ENCODE peak calls at places on chromosome 17, in seven cellular contexts. One of them, this sample, is unnamed.

GRCh38 chr17:10651927-10652326 is 5.2 kb downstream of the MYH3 start:
- DNase-seq in GM12878: no peak
- DNase-seq in HepG2: no peak
- DNase-seq in GM12892: no peak
- DNase-seq in SK-N-SH: no peak
- DNase-seq in GM12891: no peak
- DNase-seq in K562: no peak
- DNase-seq in this sample: no peak

GRCh38 chr17:21039839-21040575 is 2.8 kb downstream of the USP22 start:
- DNase-seq in GM12878: no peak
- DNase-seq in HepG2: peak
- DNase-seq in GM12892: no peak
- DNase-seq in SK-N-SH: peak
- DNase-seq in GM12891: no peak
- DNase-seq in K562: peak
- DNase-seq in this sample: no peak

GRCh38 chr17:62692159-62692651 is 64.7 kb downstream of the MRC2 start:
- DNase-seq in GM12878: no peak
- DNase-seq in HepG2: no peak
- DNase-seq in GM12892: no peak
- DNase-seq in SK-N-SH: no peak
- DNase-seq in GM12891: no peak
- DNase-seq in K562: no peak
- DNase-seq in this sample: no peak

GRCh38 chr17:52106070-52106469 is 52.4 kb downstream of the CA10 start:
- DNase-seq in GM12878: no peak
- DNase-seq in HepG2: no peak
- DNase-seq in GM12892: no peak
- DNase-seq in SK-N-SH: no peak
- DNase-seq in GM12891: no peak
- DNase-seq in K562: no peak
- DNase-seq in this sample: no peak

GRCh38 chr17:63529711-63530556 is 6.8 kb downstream of the KCNH6 start:
- DNase-seq in GM12878: no peak
- DNase-seq in HepG2: no peak
- DNase-seq in GM12892: no peak
- DNase-seq in SK-N-SH: peak
- DNase-seq in GM12891: no peak
- DNase-seq in K562: no peak
- DNase-seq in this sample: no peak

GRCh38 chr17:6166492-6167179 is 96.5 kb downstream of the WSCD1 start:
- DNase-seq in GM12878: no peak
- DNase-seq in HepG2: no peak
- DNase-seq in GM12892: no peak
- DNase-seq in SK-N-SH: no peak
- DNase-seq in GM12891: no peak
- DNase-seq in K562: no peak
- DNase-seq in this sample: no peak

GRCh38 chr17:50144845-50145531 is 5.5 kb downstream of the PPP1R9B start:
- DNase-seq in GM12878: no peak
- DNase-seq in HepG2: no peak
- DNase-seq in GM12892: no peak
- DNase-seq in SK-N-SH: no peak
- DNase-seq in GM12891: no peak
- DNase-seq in K562: no peak
- DNase-seq in this sample: no peak

GRCh38 chr17:32386844-32387243 is 36.9 kb downstream of the ZNF207 start:
- DNase-seq in GM12878: no peak
- DNase-seq in HepG2: no peak
- DNase-seq in GM12892: no peak
- DNase-seq in SK-N-SH: no peak
- DNase-seq in GM12891: no peak
- DNase-seq in K562: no peak
- DNase-seq in this sample: no peak

GRCh38 chr17:40113961-40114272 is 7.9 kb upstream of the MSL1 start:
- DNase-seq in GM12878: no peak
- DNase-seq in HepG2: no peak
- DNase-seq in GM12892: no peak
- DNase-seq in SK-N-SH: no peak
- DNase-seq in GM12891: no peak
- DNase-seq in K562: no peak
- DNase-seq in this sample: no peak

GRCh38 chr17:27848941-27849340 is 44.2 kb downstream of the LYRM9 start:
- DNase-seq in GM12878: no peak
- DNase-seq in HepG2: no peak
- DNase-seq in GM12892: no peak
- DNase-seq in SK-N-SH: no peak
- DNase-seq in GM12891: no peak
- DNase-seq in K562: no peak
- DNase-seq in this sample: no peak

GRCh38 chr17:52106638-52107261 is 51.8 kb downstream of the CA10 start:
- DNase-seq in GM12878: no peak
- DNase-seq in HepG2: peak
- DNase-seq in GM12892: peak
- DNase-seq in SK-N-SH: peak
- DNase-seq in GM12891: peak
- DNase-seq in K562: peak
- DNase-seq in this sample: no peak

GRCh38 chr17:27609606-27610303 is 21.2 kb upstream of the LGALS9 start:
- DNase-seq in GM12878: no peak
- DNase-seq in HepG2: peak
- DNase-seq in GM12892: no peak
- DNase-seq in SK-N-SH: peak
- DNase-seq in GM12891: no peak
- DNase-seq in K562: no peak
- DNase-seq in this sample: no peak

GRCh38 chr17:35117984-35118383 is 1.7 kb downstream of the RAD51D start:
- DNase-seq in GM12878: peak
- DNase-seq in HepG2: peak
- DNase-seq in GM12892: no peak
- DNase-seq in SK-N-SH: no peak
- DNase-seq in GM12891: no peak
- DNase-seq in K562: no peak
- DNase-seq in this sample: no peak
- TF ChIP-seq TAF1 in GM12878: no peak
- TF ChIP-seq TAF1 in HepG2: no peak
- TF ChIP-seq TAF1 in GM12892: no peak
- TF ChIP-seq TAF1 in SK-N-SH: no peak
- TF ChIP-seq TAF1 in GM12891: no peak
- TF ChIP-seq TAF1 in K562: no peak
- TF ChIP-seq TAF1 in this sample: no peak

GRCh38 chr17:60171753-60172079 is 21.9 kb downstream of the CA4 start:
- DNase-seq in GM12878: no peak
- DNase-seq in HepG2: peak
- DNase-seq in GM12892: no peak
- DNase-seq in SK-N-SH: no peak
- DNase-seq in GM12891: no peak
- DNase-seq in K562: no peak
- DNase-seq in this sample: no peak
- TF ChIP-seq POLR2AphosphoS5 in GM12878: no peak
- TF ChIP-seq POLR2AphosphoS5 in HepG2: no peak
- TF ChIP-seq POLR2AphosphoS5 in GM12892: no peak
- TF ChIP-seq POLR2AphosphoS5 in SK-N-SH: no peak
- TF ChIP-seq POLR2AphosphoS5 in GM12891: no peak
- TF ChIP-seq POLR2AphosphoS5 in K562: no peak
- TF ChIP-seq POLR2AphosphoS5 in this sample: no peak

GRCh38 chr17:55168970-55169687 is 95.6 kb upstream of the HLF start:
- DNase-seq in GM12878: peak
- DNase-seq in HepG2: no peak
- DNase-seq in GM12892: no peak
- DNase-seq in SK-N-SH: no peak
- DNase-seq in GM12891: peak
- DNase-seq in K562: no peak
- DNase-seq in this sample: no peak
- TF ChIP-seq TAF1 in GM12878: no peak
- TF ChIP-seq TAF1 in HepG2: no peak
- TF ChIP-seq TAF1 in GM12892: no peak
- TF ChIP-seq TAF1 in SK-N-SH: no peak
- TF ChIP-seq TAF1 in GM12891: no peak
- TF ChIP-seq TAF1 in K562: no peak
- TF ChIP-seq TAF1 in this sample: no peak

DNA sequence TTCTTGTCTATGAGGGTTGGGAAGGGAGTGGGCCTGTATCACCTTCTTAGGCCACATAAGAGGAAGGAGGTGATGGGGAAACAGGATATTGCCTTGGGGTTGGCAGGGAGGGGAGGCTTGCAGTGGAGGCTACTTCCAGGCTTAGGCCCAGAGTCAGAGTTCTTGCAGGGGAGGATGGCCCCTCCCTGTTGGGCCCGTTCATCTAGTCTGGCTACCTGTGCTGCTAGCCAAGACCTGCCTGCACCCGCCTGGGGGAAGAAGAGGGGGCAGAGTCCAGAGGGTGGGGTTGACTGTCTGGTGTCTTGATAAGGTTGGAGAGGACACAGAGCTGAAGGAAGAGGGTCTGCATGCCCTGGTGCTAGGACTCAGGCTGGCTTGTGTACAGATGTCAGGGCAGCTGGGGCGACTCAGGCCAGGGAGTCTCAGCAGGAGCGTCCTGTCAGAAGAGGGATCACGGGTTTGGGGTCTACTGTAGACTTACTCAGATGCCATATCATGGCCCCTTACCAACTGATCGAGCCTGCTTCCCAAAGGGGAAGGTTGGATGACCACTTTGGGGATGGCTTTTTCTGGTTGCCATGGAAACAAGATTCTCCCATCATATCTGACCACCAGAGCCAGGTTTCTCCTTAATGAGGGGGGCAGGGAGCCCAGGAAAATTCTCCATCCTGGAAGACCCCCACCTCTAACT is 5.3 kb downstream of the KDM6B start:
- DNase-seq in GM12878: no peak
- DNase-seq in HepG2: no peak
- DNase-seq in GM12892: no peak
- DNase-seq in SK-N-SH: no peak
- DNase-seq in GM12891: no peak
- DNase-seq in K562: peak
- DNase-seq in this sample: no peak
- TF ChIP-seq POLR2AphosphoS5 in GM12878: no peak
- TF ChIP-seq POLR2AphosphoS5 in HepG2: no peak
- TF ChIP-seq POLR2AphosphoS5 in GM12892: no peak
- TF ChIP-seq POLR2AphosphoS5 in SK-N-SH: no peak
- TF ChIP-seq POLR2AphosphoS5 in GM12891: no peak
- TF ChIP-seq POLR2AphosphoS5 in K562: no peak
- TF ChIP-seq POLR2AphosphoS5 in this sample: no peak

DNA sequence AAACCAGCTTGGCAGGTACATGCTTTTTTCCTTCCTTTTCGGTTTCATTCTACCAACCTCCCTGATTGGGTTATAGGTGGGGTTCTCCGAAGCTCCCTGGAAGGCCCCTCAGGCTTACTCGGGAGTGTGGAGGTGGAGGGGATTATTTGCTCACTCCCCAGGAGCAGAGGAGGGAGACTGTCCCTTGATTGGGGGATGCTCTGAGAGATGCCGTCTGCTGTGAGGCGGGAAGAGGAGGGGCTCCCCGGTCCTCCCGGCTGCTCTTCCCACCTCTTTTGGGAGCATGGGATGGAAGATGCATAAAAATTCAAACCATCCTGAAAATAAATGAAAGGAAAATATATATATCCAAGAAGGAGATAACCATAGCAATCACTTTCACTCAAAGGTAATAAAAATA is 16.1 kb upstream of the RPTOR start:
- DNase-seq in GM12878: no peak
- DNase-seq in HepG2: no peak
- DNase-seq in GM12892: no peak
- DNase-seq in SK-N-SH: peak
- DNase-seq in GM12891: no peak
- DNase-seq in K562: no peak
- DNase-seq in this sample: no peak
- TF ChIP-seq TAF1 in GM12878: no peak
- TF ChIP-seq TAF1 in HepG2: no peak
- TF ChIP-seq TAF1 in GM12892: no peak
- TF ChIP-seq TAF1 in SK-N-SH: no peak
- TF ChIP-seq TAF1 in GM12891: no peak
- TF ChIP-seq TAF1 in K562: no peak
- TF ChIP-seq TAF1 in this sample: no peak

DNA sequence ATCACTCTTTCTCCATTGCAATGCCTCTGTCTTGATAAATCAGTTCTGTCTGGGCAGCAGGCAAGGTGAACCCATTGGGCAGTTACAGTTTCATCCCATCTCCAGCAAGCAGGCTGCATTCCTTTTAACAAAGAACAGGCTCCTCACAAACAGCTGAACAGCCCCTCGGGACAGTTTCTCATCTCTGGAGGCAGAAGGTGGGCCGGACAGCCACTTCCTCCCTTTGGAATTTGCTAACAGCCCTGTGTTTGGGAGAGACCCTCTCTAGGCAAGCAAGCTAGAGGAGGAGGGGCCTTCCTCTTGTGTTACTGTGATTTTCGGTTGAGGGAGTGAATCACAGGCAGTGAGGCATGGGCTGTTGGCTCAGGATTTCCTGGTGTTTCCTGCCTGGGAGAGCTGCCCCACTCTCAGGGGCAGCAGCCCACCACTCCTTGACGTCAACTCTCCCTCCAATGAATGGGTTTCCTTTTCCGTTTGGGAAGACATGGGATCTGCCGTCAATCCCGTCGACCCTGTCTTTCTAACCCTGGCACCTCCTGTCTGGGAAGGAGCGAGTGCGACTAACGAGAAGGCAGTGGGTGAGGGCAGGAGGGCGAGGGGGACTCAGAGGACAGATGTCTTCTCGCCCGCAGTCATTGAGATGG is 3.7 kb upstream of the PGS1 start:
- DNase-seq in GM12878: no peak
- DNase-seq in HepG2: no peak
- DNase-seq in GM12892: no peak
- DNase-seq in SK-N-SH: no peak
- DNase-seq in GM12891: no peak
- DNase-seq in K562: no peak
- DNase-seq in this sample: peak
- TF ChIP-seq POLR2AphosphoS5 in GM12878: no peak
- TF ChIP-seq POLR2AphosphoS5 in HepG2: no peak
- TF ChIP-seq POLR2AphosphoS5 in GM12892: no peak
- TF ChIP-seq POLR2AphosphoS5 in SK-N-SH: no peak
- TF ChIP-seq POLR2AphosphoS5 in GM12891: no peak
- TF ChIP-seq POLR2AphosphoS5 in K562: no peak
- TF ChIP-seq POLR2AphosphoS5 in this sample: no peak

GRCh38 chr17:68812876-68813584 is 142.2 kb downstream of the ABCA8 start:
- DNase-seq in GM12878: no peak
- DNase-seq in HepG2: no peak
- DNase-seq in GM12892: no peak
- DNase-seq in SK-N-SH: no peak
- DNase-seq in GM12891: no peak
- DNase-seq in K562: no peak
- DNase-seq in this sample: no peak
- TF ChIP-seq TAF1 in GM12878: no peak
- TF ChIP-seq TAF1 in HepG2: no peak
- TF ChIP-seq TAF1 in GM12892: no peak
- TF ChIP-seq TAF1 in SK-N-SH: no peak
- TF ChIP-seq TAF1 in GM12891: no peak
- TF ChIP-seq TAF1 in K562: no peak
- TF ChIP-seq TAF1 in this sample: no peak

DNA sequence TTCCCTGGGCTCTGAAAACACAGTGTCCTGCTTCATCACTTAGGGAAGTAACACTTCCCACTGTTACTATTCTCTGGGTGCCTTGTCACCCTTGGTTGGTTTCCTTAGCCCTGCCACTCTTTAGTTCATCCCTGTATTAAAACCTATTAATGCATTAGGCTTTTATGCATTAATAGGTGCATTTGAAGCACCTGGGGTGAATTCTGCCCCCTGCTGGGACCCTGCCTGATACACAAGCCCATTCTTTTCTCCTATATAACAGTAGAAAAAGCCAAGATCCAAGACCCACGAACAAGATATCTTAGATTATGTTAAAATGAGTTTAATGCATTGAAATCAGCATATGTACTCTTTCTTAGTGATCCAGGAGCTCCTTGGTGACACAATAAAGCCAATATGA is 235.7 kb downstream of the PMP22 start:
- DNase-seq in GM12878: no peak
- DNase-seq in HepG2: no peak
- DNase-seq in GM12892: no peak
- DNase-seq in SK-N-SH: no peak
- DNase-seq in GM12891: no peak
- DNase-seq in K562: no peak
- DNase-seq in this sample: no peak
- TF ChIP-seq POLR2AphosphoS5 in GM12878: no peak
- TF ChIP-seq POLR2AphosphoS5 in HepG2: no peak
- TF ChIP-seq POLR2AphosphoS5 in GM12892: no peak
- TF ChIP-seq POLR2AphosphoS5 in SK-N-SH: no peak
- TF ChIP-seq POLR2AphosphoS5 in GM12891: no peak
- TF ChIP-seq POLR2AphosphoS5 in K562: no peak
- TF ChIP-seq POLR2AphosphoS5 in this sample: no peak